ENCODE peak calls at places on chromosomes 3 and 15, in five cellular contexts. One of them, this sample, is unnamed.

GRCh38 chr3:171953300-171954022 is 85.9 kb upstream of the FNDC3B start:
- DNase-seq in neuronal stem cell: no peak
- DNase-seq in mesendoderm: no peak
- DNase-seq in IMR-90: no peak
- DNase-seq in H1: no peak
- DNase-seq in this sample: peak; percentile 44

GRCh38 chr3:10957976-10958749 is 34.4 kb upstream of the SLC6A1 start:
- DNase-seq in neuronal stem cell: no peak
- DNase-seq in IMR-90: no peak
- DNase-seq in H1: no peak
- DNase-seq in mesendoderm: no peak
- DNase-seq in this sample: no peak

GRCh38 chr15:78761020-78761419 is 50.2 kb downstream of the ADAMTS7 start:
- DNase-seq in IMR-90: no peak
- DNase-seq in mesendoderm: no peak
- DNase-seq in H1: no peak
- DNase-seq in neuronal stem cell: no peak
- DNase-seq in this sample: no peak

GRCh38 chr15:26355671-26356070 is 417.2 kb downstream of the GABRB3 start:
- DNase-seq in IMR-90: no peak
- DNase-seq in mesendoderm: peak; percentile 5
- DNase-seq in neuronal stem cell: no peak
- DNase-seq in H1: no peak
- DNase-seq in this sample: no peak

GRCh38 chr3:152834354-152835310 is at the start of gene P2RY1:
- DNase-seq in neuronal stem cell: peak; percentile 80
- DNase-seq in IMR-90: peak; percentile 17
- DNase-seq in H1: peak; percentile 69
- DNase-seq in mesendoderm: peak; percentile 97
- DNase-seq in this sample: peak; percentile 81

GRCh38 chr15:97995881-97996603 is 35.5 kb downstream of the ARRDC4 start:
- DNase-seq in neuronal stem cell: no peak
- DNase-seq in mesendoderm: peak; percentile 54
- DNase-seq in H1: no peak
- DNase-seq in IMR-90: no peak
- DNase-seq in this sample: peak; percentile 6

GRCh38 chr3:107943860-107944543 is 146.8 kb downstream of the CD47 start:
- DNase-seq in neuronal stem cell: no peak
- DNase-seq in IMR-90: peak; percentile 26
- DNase-seq in H1: no peak
- DNase-seq in mesendoderm: no peak
- DNase-seq in this sample: no peak

GRCh38 chr3:13378155-13378554 is 42.0 kb downstream of the NUP210 start:
- DNase-seq in neuronal stem cell: no peak
- DNase-seq in IMR-90: peak; percentile 5
- DNase-seq in H1: no peak
- DNase-seq in mesendoderm: peak; percentile 11
- DNase-seq in this sample: peak; percentile 42

GRCh38 chr3:107987036-107987557 is 103.7 kb downstream of the CD47 start:
- DNase-seq in IMR-90: peak; percentile 98
- DNase-seq in H1: no peak
- DNase-seq in mesendoderm: no peak
- DNase-seq in neuronal stem cell: no peak
- DNase-seq in this sample: peak; percentile 95

GRCh38 chr3:79012530-79012913 is 755.3 kb downstream of the ROBO1 start:
- DNase-seq in IMR-90: no peak
- DNase-seq in neuronal stem cell: no peak
- DNase-seq in H1: no peak
- DNase-seq in mesendoderm: no peak
- DNase-seq in this sample: no peak

GRCh38 chr15:58629625-58630024 is 119.9 kb downstream of the ADAM10 start:
- DNase-seq in H1: no peak
- DNase-seq in neuronal stem cell: no peak
- DNase-seq in IMR-90: no peak
- DNase-seq in mesendoderm: no peak
- DNase-seq in this sample: no peak

GRCh38 chr15:73567022-73567421 is 66.2 kb downstream of the NPTN start:
- DNase-seq in mesendoderm: no peak
- DNase-seq in H1: no peak
- DNase-seq in neuronal stem cell: no peak
- DNase-seq in IMR-90: no peak
- DNase-seq in this sample: no peak

GRCh38 chr3:8500208-8500961 is 1.2 kb upstream of the LMCD1 start:
- DNase-seq in IMR-90: peak; percentile 81
- DNase-seq in neuronal stem cell: no peak
- DNase-seq in H1: no peak
- DNase-seq in mesendoderm: peak; percentile 65
- DNase-seq in this sample: peak; percentile 44

GRCh38 chr3:136283627-136284026 is 33.5 kb downstream of the PCCB start:
- DNase-seq in neuronal stem cell: no peak
- DNase-seq in IMR-90: peak; percentile 50
- DNase-seq in H1: no peak
- DNase-seq in mesendoderm: peak; percentile 54
- DNase-seq in this sample: no peak

GRCh38 chr3:111577798-111578685 is 17.1 kb downstream of the ZBED2 start:
- DNase-seq in IMR-90: peak; percentile 93
- DNase-seq in H1: no peak
- DNase-seq in neuronal stem cell: no peak
- DNase-seq in mesendoderm: peak; percentile 77
- DNase-seq in this sample: peak; percentile 84

GRCh38 chr3:134313839-134314587 is 60.2 kb downstream of the AMOTL2 start:
- DNase-seq in IMR-90: no peak
- DNase-seq in neuronal stem cell: no peak
- DNase-seq in mesendoderm: peak; percentile 72
- DNase-seq in H1: no peak
- DNase-seq in this sample: no peak

GRCh38 chr15:76448755-76449154 is 112.2 kb downstream of the ISL2 start:
- DNase-seq in IMR-90: no peak
- DNase-seq in H1: no peak
- DNase-seq in neuronal stem cell: no peak
- DNase-seq in mesendoderm: no peak
- DNase-seq in this sample: no peak

GRCh38 chr15:40093224-40093842 is 15.3 kb downstream of the BMF start:
- DNase-seq in neuronal stem cell: no peak
- DNase-seq in H1: no peak
- DNase-seq in IMR-90: peak; percentile 26
- DNase-seq in mesendoderm: peak; percentile 70
- DNase-seq in this sample: peak; percentile 86

GRCh38 chr3:195763248-195763830 is 42.6 kb downstream of the MUC20 start:
- DNase-seq in H1: no peak
- DNase-seq in IMR-90: no peak
- DNase-seq in neuronal stem cell: no peak
- DNase-seq in mesendoderm: no peak
- DNase-seq in this sample: no peak

GRCh38 chr15:33358303-33358702 is 47.5 kb downstream of the RYR3 start:
- DNase-seq in H1: no peak
- DNase-seq in neuronal stem cell: peak; percentile 63
- DNase-seq in mesendoderm: no peak
- DNase-seq in IMR-90: no peak
- DNase-seq in this sample: no peak

GRCh38 chr3:184568918-184569829 is 7.6 kb downstream of the EPHB3 start:
- DNase-seq in neuronal stem cell: no peak
- DNase-seq in IMR-90: peak; percentile 97
- DNase-seq in H1: no peak
- DNase-seq in mesendoderm: peak; percentile 91
- DNase-seq in this sample: peak; percentile 87

GRCh38 chr15:98983333-98983732 is 24.3 kb downstream of the PGPEP1L start:
- DNase-seq in neuronal stem cell: no peak
- DNase-seq in mesendoderm: no peak
- DNase-seq in H1: no peak
- DNase-seq in IMR-90: peak; percentile 84
- DNase-seq in this sample: peak; percentile 77

GRCh38 chr3:194906970-194907629 is 221.4 kb downstream of the FAM43A start:
- DNase-seq in mesendoderm: peak; percentile 32
- DNase-seq in H1: no peak
- DNase-seq in IMR-90: no peak
- DNase-seq in neuronal stem cell: no peak
- DNase-seq in this sample: peak; percentile 4

GRCh38 chr3:159807137-159808028 is 181.3 kb upstream of the IL12A start:
- DNase-seq in IMR-90: no peak
- DNase-seq in mesendoderm: no peak
- DNase-seq in neuronal stem cell: no peak
- DNase-seq in H1: no peak
- DNase-seq in this sample: no peak

GRCh38 chr15:58165661-58166060 is 27.5 kb downstream of the AQP9 start:
- DNase-seq in neuronal stem cell: no peak
- DNase-seq in IMR-90: peak; percentile 9
- DNase-seq in H1: no peak
- DNase-seq in mesendoderm: no peak
- DNase-seq in this sample: no peak

GRCh38 chr3:47573190-47574172 is 5.2 kb downstream of the CSPG5 start:
- DNase-seq in mesendoderm: peak; percentile 49
- DNase-seq in H1: no peak
- DNase-seq in IMR-90: no peak
- DNase-seq in neuronal stem cell: no peak
- DNase-seq in this sample: no peak

GRCh38 chr15:83657549-83657948 is 3.6 kb downstream of the ADAMTSL3 start:
- DNase-seq in mesendoderm: peak; percentile 71
- DNase-seq in IMR-90: no peak
- DNase-seq in H1: no peak
- DNase-seq in neuronal stem cell: no peak
- DNase-seq in this sample: no peak

GRCh38 chr3:135649361-135649760 is 316.2 kb upstream of the PPP2R3A start:
- DNase-seq in mesendoderm: no peak
- DNase-seq in IMR-90: no peak
- DNase-seq in neuronal stem cell: no peak
- DNase-seq in H1: no peak
- DNase-seq in this sample: no peak

GRCh38 chr15:74011610-74012009 is 17.1 kb downstream of the PML start:
- DNase-seq in IMR-90: peak; percentile 46
- DNase-seq in H1: no peak
- DNase-seq in mesendoderm: no peak
- DNase-seq in neuronal stem cell: no peak
- DNase-seq in this sample: peak; percentile 35

GRCh38 chr3:42031808-42032475 is 59.2 kb upstream of the TRAK1 start:
- DNase-seq in mesendoderm: peak; percentile 95
- DNase-seq in IMR-90: peak; percentile 63
- DNase-seq in neuronal stem cell: no peak
- DNase-seq in H1: no peak
- DNase-seq in this sample: peak; percentile 62

GRCh38 chr3:184582583-184582982 is 21.0 kb downstream of the EPHB3 start:
- DNase-seq in H1: no peak
- DNase-seq in neuronal stem cell: no peak
- DNase-seq in IMR-90: no peak
- DNase-seq in mesendoderm: peak; percentile 95
- DNase-seq in this sample: peak; percentile 76

GRCh38 chr15:42272768-42273098 is 268 bp upstream of the GANC start:
- DNase-seq in mesendoderm: no peak
- DNase-seq in H1: no peak
- DNase-seq in neuronal stem cell: no peak
- DNase-seq in IMR-90: no peak
- DNase-seq in this sample: no peak

GRCh38 chr3:99502871-99503270 is 135.5 kb upstream of the COL8A1 start:
- DNase-seq in mesendoderm: no peak
- DNase-seq in neuronal stem cell: no peak
- DNase-seq in H1: no peak
- DNase-seq in IMR-90: peak; percentile 11
- DNase-seq in this sample: no peak

GRCh38 chr3:197256836-197257444 is 41.5 kb downstream of the DLG1 start:
- DNase-seq in H1: no peak
- DNase-seq in mesendoderm: no peak
- DNase-seq in IMR-90: peak; percentile 64
- DNase-seq in neuronal stem cell: no peak
- DNase-seq in this sample: peak; percentile 60

GRCh38 chr3:169044341-169045113 is 619.0 kb downstream of the MECOM start:
- DNase-seq in H1: no peak
- DNase-seq in mesendoderm: no peak
- DNase-seq in neuronal stem cell: no peak
- DNase-seq in IMR-90: peak; percentile 85
- DNase-seq in this sample: peak; percentile 11

DNA sequence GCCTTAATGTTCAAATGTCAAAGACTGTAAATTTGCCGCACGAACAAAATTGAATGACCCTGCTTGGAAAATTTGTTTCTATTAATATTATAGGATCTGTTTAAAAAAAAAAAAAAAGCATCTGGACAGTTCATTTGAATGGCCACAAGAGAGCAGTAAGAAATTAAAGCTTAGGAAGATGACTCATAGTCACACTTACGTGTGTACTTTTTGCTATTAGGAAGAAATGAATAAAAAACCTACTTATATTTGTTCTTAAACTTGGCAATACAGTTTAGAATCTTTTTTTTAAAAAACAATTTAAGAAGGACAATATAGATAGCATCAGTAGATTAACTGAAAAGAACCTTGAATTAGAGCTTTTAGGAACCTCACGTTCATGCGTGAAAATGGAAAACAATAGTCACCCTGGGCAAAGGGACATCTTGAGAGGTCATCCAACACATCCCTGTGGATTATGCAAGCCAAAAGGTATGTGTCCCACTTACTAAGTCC is 621.8 kb downstream of the MECOM start:
- DNase-seq in IMR-90: peak; percentile 80
- DNase-seq in neuronal stem cell: no peak
- DNase-seq in mesendoderm: peak; percentile 81
- DNase-seq in H1: no peak
- DNase-seq in this sample: peak; percentile 73
- H3K4me3 ChIP-seq in IMR-90: no peak overlapping the region
- H3K4me3 ChIP-seq in neuronal stem cell: no peak overlapping the region
- H3K4me3 ChIP-seq in mesendoderm: no peak overlapping the region
- H3K4me3 ChIP-seq in H1: no peak overlapping the region
- H3K4me3 ChIP-seq in this sample: no peak overlapping the region

GRCh38 chr3:143002083-143002712 is 828 bp downstream of the U2SURP start:
- DNase-seq in H1: no peak
- DNase-seq in mesendoderm: peak; percentile 65
- DNase-seq in IMR-90: peak; percentile 25
- DNase-seq in neuronal stem cell: no peak
- DNase-seq in this sample: peak; percentile 64
- H3K23ac ChIP-seq in H1: no peak overlapping the region
- H3K23ac ChIP-seq in mesendoderm: no peak overlapping the region
- H3K23ac ChIP-seq in IMR-90: no peak overlapping the region
- H3K23ac ChIP-seq in neuronal stem cell: no peak overlapping the region
- H3K23ac ChIP-seq in this sample: no peak overlapping the region

DNA sequence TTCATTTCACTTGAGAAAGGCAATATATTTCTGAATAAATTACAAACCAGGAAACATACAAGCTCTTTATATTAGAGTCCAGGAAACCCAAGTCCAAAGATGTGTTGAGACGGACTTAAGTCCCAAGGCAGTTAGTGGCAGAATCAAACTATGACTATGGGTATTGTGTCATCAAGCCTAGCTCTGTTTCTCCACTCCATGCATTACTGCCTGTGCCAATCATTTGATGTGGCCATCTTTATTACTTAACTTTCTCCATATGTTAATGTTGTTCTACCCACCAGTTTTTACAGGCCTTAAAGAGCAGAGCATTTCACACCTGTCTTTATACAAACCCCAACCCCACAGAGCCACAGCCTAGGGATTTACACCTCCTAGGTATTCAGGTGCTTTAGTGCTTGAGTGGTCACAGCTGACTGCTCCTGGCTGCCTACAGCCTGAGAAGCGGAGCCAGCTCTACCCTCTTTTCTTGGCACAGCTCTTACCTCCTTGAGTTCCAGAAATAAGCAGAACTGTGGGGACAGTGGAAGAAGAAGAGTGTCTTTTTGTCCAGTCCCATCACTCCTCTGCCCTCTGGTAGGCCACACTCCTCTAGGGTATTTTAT is 92.1 kb downstream of the DTWD1 start:
- DNase-seq in H1: no peak
- DNase-seq in neuronal stem cell: no peak
- DNase-seq in IMR-90: no peak
- DNase-seq in mesendoderm: peak; percentile 34
- DNase-seq in this sample: no peak
- H2BK15ac ChIP-seq in H1: no peak overlapping the region
- H2BK15ac ChIP-seq in neuronal stem cell: no peak overlapping the region
- H2BK15ac ChIP-seq in IMR-90: no peak overlapping the region
- H2BK15ac ChIP-seq in mesendoderm: no peak overlapping the region
- H2BK15ac ChIP-seq in this sample: no peak overlapping the region

GRCh38 chr15:89812126-89812846 is 2.4 kb downstream of the ANPEP start:
- DNase-seq in IMR-90: no peak
- DNase-seq in mesendoderm: no peak
- DNase-seq in H1: no peak
- DNase-seq in neuronal stem cell: no peak
- DNase-seq in this sample: no peak
- H3K4me3 ChIP-seq in IMR-90: no peak overlapping the region
- H3K4me3 ChIP-seq in mesendoderm: no peak overlapping the region
- H3K4me3 ChIP-seq in H1: no peak overlapping the region
- H3K4me3 ChIP-seq in neuronal stem cell: no peak overlapping the region
- H3K4me3 ChIP-seq in this sample: peak overlapping the region; percentile 88

This sample was measured in mesenchymal stem cell.